ENCODE peak calls at places on chromosomes 4 and X, in five cellular contexts. Z, Q, J, O and S are unnamed samples.

GRCh38 chr4:76539979-76540378 is 105.0 kb downstream of the SHROOM3 start:
- DNase-seq in Z (no peak), Q (no peak), J (no peak), O (no peak), S (peak)

GRCh38 chr4:3388461-3389185 is 53.1 kb upstream of the HGFAC start:
- DNase-seq in Z (peak), Q (peak), J (peak), O (peak), S (peak)

GRCh38 chr4:2102045-2102883 is 43.1 kb downstream of the NAT8L start:
- DNase-seq in Z (no peak), Q (no peak), J (no peak), O (no peak), S (no peak)

GRCh38 chrX:17608898-17609297 is 128.4 kb upstream of the SCML1 start:
- DNase-seq in Z (no peak), Q (no peak), J (peak), O (no peak), S (peak)

GRCh38 chr4:43014266-43014665 is 121.8 kb downstream of the GRXCR1 start:
- DNase-seq in Z (no peak), Q (no peak), J (no peak), O (no peak), S (no peak)

GRCh38 chr4:5003918-5004317 is 15.3 kb downstream of the CYTL1 start:
- DNase-seq in Z (no peak), Q (no peak), J (no peak), O (no peak), S (no peak)

GRCh38 chrX:6941041-6941440 is 206.5 kb upstream of the STS start:
- DNase-seq in Z (no peak), Q (no peak), J (no peak), O (no peak), S (peak)

GRCh38 chrX:47164420-47164819 is 19.4 kb downstream of the RBM10 start:
- DNase-seq in Z (no peak), Q (no peak), J (no peak), O (no peak), S (no peak)

GRCh38 chrX:140712413-140713173 is 3.0 kb downstream of the LINC00632 start:
- DNase-seq in Z (peak), Q (peak), J (peak), O (peak), S (peak)

GRCh38 chr4:157204634-157205244 is 15.8 kb upstream of the GRIA2 start:
- DNase-seq in Z (no peak), Q (no peak), J (peak), O (peak), S (peak)

GRCh38 chrX:104113237-104113965 is 1.1 kb downstream of the ZCCHC18 start:
- DNase-seq in Z (peak), Q (peak), J (peak), O (peak), S (peak)

GRCh38 chr4:184471872-184472539 is 2.3 kb downstream of the IRF2 start:
- DNase-seq in Z (no peak), Q (no peak), J (no peak), O (peak), S (peak)

GRCh38 chr4:64326507-64326906 is 82.7 kb downstream of the TECRL start:
- DNase-seq in Z (no peak), Q (no peak), J (no peak), O (no peak), S (no peak)

GRCh38 chr4:167000141-167000852 is 234.0 kb downstream of the SPOCK3 start:
- DNase-seq in Z (no peak), Q (no peak), J (peak), O (no peak), S (no peak)

GRCh38 chrX:153763298-153763932 is 634 bp upstream of the PLXNB3 start:
- DNase-seq in Z (no peak), Q (no peak), J (no peak), O (no peak), S (no peak)

GRCh38 chr4:167119392-167119791 is 114.9 kb downstream of the SPOCK3 start:
- DNase-seq in Z (no peak), Q (no peak), J (no peak), O (no peak), S (no peak)

GRCh38 chr4:7630559-7631287 is 196.0 kb upstream of the PSAPL1 start:
- DNase-seq in Z (peak), Q (peak), J (peak), O (no peak), S (peak)

GRCh38 chr4:12894062-12894461 is 590.1 kb downstream of the RAB28 start:
- DNase-seq in Z (no peak), Q (no peak), J (no peak), O (no peak), S (no peak)

GRCh38 chrX:112614640-112615039 is 65.1 kb downstream of the LHFPL1 start:
- DNase-seq in Z (no peak), Q (peak), J (peak), O (no peak), S (peak)

GRCh38 chr4:116066711-116067245 is 953.4 kb upstream of the NDST4 start:
- DNase-seq in Z (no peak), Q (no peak), J (peak), O (peak), S (no peak)

GRCh38 chr4:105145913-105146285 is 777 bp upstream of the TET2 start:
- DNase-seq in Z (no peak), Q (no peak), J (no peak), O (no peak), S (no peak)

GRCh38 chrX:68196939-68197791 is 236.1 kb downstream of the OPHN1 start:
- DNase-seq in Z (no peak), Q (peak), J (peak), O (peak), S (peak)

GRCh38 chr4:155582031-155582430 is 84.6 kb upstream of the GUCY1A1 start:
- DNase-seq in Z (no peak), Q (no peak), J (no peak), O (no peak), S (no peak)

GRCh38 chr4:38914859-38915258 is 47.3 kb downstream of the FAM114A1 start:
- DNase-seq in Z (no peak), Q (no peak), J (no peak), O (no peak), S (no peak)

GRCh38 chrX:72258174-72258573 is 18.9 kb downstream of the RPS4X start:
- DNase-seq in Z (peak), Q (no peak), J (peak), O (no peak), S (peak)

GRCh38 chr4:132063829-132064228 is 1085.3 kb upstream of the PCDH10 start:
- DNase-seq in Z (no peak), Q (no peak), J (no peak), O (no peak), S (peak)

GRCh38 chr4:108345862-108346530 is 177.3 kb upstream of the LEF1 start:
- DNase-seq in Z (no peak), Q (peak), J (peak), O (no peak), S (peak)

GRCh38 chr4:92047209-92047877 is 256.4 kb upstream of the GRID2 start:
- DNase-seq in Z (no peak), Q (peak), J (peak), O (no peak), S (peak)

GRCh38 chrX:83916525-83916924 is 55.6 kb downstream of the CYLC1 start:
- DNase-seq in Z (no peak), Q (no peak), J (peak), O (peak), S (peak)

GRCh38 chr4:41661447-41662076 is 87.0 kb downstream of the PHOX2B start:
- DNase-seq in Z (peak), Q (peak), J (peak), O (peak), S (peak)

GRCh38 chrX:131316260-131316659 is 27.2 kb upstream of the IGSF1 start:
- DNase-seq in Z (no peak), Q (no peak), J (no peak), O (no peak), S (no peak)

GRCh38 chr4:149823770-149824221 is 8.2 kb upstream of the IQCM start:
- DNase-seq in Z (peak), Q (peak), J (peak), O (no peak), S (peak)

GRCh38 chrX:31021537-31021936 is 50.3 kb downstream of the FTHL17 start:
- DNase-seq in Z (no peak), Q (no peak), J (no peak), O (no peak), S (peak)

GRCh38 chrX:2928127-2928582 is 984 bp downstream of the ARSD start:
- DNase-seq in Z (peak), Q (peak), J (no peak), O (no peak), S (no peak)

GRCh38 chrX:135185795-135186443 is 14.7 kb upstream of the CT55 start:
- DNase-seq in Z (peak), Q (peak), J (peak), O (peak), S (peak)
- TF ChIP-seq CTCF in Z (peak), Q (peak), J (peak), O (peak), S (peak)

DNA sequence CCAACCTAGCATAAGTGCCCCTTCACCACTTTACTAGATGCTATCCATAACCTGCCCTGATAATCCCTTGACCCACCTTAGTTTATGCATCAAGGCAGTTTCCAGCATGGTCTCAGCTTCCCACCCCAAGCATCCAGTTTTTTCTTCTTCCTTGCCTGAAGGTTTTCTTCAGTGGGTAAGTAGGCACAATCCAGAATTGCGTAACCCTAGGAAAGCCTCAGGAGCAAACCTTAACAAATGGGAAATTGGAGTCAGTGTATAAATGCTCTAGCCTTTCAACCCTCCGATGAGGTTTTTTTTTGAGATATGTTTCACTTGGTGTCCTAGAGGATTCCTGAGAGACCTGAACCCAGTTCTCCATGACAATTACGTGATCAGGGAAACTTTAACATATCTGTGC is 614.0 kb upstream of the BOD1L1 start:
- DNase-seq in Z (no peak), Q (no peak), J (peak), O (no peak), S (no peak)
- TF ChIP-seq CTCF in Z (no peak), Q (no peak), J (no peak), O (no peak), S (no peak)

GRCh38 chrX:48800574-48801280 is 1.1 kb upstream of the HDAC6 start:
- DNase-seq in Z (no peak), Q (no peak), J (no peak), O (peak), S (peak)
- TF ChIP-seq CTCF in Z (no peak), Q (no peak), J (no peak), O (no peak), S (no peak)

GRCh38 chr4:123577507-123577906 is 180.9 kb downstream of the SPRY1 start:
- DNase-seq in Z (no peak), Q (no peak), J (peak), O (no peak), S (no peak)
- TF ChIP-seq CTCF in Z (no peak), Q (no peak), J (no peak), O (no peak), S (no peak)

DNA sequence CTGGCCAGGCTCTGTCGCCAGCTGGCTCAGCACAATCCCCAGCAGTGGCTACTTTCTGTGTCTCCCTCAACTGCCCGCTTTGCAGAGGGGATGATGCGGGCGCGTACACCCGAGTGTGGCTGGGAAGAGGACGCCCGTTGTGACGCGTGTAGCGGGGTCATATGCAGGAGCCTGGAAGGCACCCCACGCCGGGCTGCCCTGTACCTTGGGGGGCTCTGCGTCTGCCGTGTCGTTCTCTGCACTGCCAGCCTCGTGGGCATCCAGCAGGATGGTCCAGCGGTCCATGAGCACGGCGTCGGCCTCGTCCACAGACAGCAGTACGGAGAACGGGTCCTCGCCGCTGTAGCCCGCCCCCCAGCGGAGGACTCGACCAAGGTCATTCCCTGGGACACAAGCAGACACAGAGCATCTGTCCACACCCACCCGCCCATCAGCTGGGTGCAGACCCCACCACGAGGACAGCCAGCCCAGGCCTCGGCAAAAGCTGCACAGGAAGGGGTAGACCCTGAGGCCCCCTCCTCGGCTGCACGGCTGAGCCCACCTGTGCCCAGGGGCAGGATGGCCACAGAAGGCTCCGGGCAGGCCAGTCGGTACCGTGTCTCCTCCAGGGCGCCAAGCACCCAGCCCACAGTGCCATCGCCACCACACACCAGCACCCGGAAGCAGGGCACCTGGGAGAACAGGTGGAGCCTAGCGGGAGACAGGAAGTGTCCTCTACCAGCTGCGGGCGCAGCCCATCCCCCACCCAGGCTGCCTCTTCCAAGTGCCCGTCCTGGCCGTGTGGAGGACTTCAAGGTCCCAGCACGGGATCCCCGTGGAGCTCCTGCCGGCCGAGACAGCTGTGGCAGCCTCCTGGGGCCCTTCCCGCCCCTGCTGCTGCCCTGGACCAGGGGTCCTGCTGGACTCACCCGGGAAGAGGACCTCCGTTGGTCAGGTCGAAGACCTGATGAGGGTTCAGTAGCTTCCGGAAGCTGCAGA is 10.8 kb downstream of the DGKQ start:
- DNase-seq in Z (no peak), Q (no peak), J (no peak), O (no peak), S (no peak)
- TF ChIP-seq CTCF in Z (no peak), Q (no peak), J (no peak), O (no peak), S (no peak)

GRCh38 chr4:82638479-82638878 is 76.7 kb upstream of the TMEM150C start:
- DNase-seq in Z (no peak), Q (no peak), J (no peak), O (peak), S (peak)
- TF ChIP-seq CTCF in Z (no peak), Q (no peak), J (no peak), O (no peak), S (peak)

DNA sequence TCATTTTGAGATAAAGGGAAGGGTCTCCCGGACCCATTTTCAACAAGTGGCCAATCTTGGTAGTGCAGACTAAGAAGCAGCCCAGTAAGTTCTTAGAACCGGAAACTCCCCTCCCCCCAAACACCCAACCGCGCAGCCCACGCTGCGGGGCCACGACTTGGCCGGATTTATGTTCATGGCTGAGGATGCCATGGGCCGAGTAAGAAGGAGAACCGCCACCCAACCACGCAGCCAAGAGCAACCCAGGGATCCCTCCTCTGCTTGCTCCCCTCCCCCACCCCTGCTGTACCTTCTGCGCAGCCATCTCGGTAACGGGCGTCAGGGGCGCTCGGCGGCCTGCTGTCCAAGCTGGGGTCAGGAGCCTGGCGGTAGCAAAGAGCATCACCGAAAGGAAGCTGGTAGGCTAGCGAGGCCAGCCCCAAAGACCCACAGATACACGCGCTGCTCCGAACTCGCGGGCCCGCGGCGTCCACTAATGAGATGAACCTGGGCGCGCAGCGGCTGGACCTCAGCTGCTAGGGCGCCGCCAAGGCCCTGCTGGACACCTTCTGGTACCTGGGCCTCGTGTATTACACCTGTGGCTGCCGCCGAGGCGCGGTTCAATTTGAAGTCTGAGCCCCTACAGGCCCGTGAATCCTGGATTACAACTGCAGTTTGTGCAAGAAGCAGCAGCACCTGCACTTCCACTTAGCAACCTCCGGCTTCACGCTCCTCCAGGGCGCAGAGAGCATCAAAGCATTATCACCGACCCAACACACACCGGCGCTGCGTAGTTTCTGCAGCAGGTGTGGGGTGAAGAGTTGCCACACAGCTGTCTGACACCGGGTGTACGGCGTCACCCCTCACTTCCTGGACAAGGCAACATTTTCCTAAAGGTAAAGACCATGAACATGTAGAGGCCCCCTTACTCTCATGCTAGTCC is 63.4 kb downstream of the NUDT10 start:
- DNase-seq in Z (no peak), Q (no peak), J (no peak), O (no peak), S (peak)
- TF ChIP-seq CTCF in Z (no peak), Q (peak), J (no peak), O (no peak), S (peak)